ENCODE peak calls at places on chromosomes 13 and 19, in five cellular contexts. One of them, this sample, is unnamed.

GRCh38 chr19:45391346-45391745 is 13.5 kb downstream of the PPP1R13L start:
- DNase-seq in astrocyte of the spinal cord: no peak
- DNase-seq in left lung: no peak
- DNase-seq in GM20000: no peak
- DNase-seq in Peyer's patch: no peak
- DNase-seq in this sample: no peak

GRCh38 chr13:74047925-74048324 is 86.3 kb downstream of the KLF12 start:
- DNase-seq in astrocyte of the spinal cord: no peak
- DNase-seq in GM20000: no peak
- DNase-seq in left lung: no peak
- DNase-seq in Peyer's patch: no peak
- DNase-seq in this sample: no peak

GRCh38 chr13:40975441-40975840 is 43.7 kb downstream of the ELF1 start:
- DNase-seq in left lung: no peak
- DNase-seq in GM20000: no peak
- DNase-seq in Peyer's patch: no peak
- DNase-seq in astrocyte of the spinal cord: no peak
- DNase-seq in this sample: no peak

GRCh38 chr19:45659096-45659729 is 8.8 kb upstream of the GIPR start:
- DNase-seq in left lung: no peak
- DNase-seq in astrocyte of the spinal cord: no peak
- DNase-seq in Peyer's patch: no peak
- DNase-seq in GM20000: no peak
- DNase-seq in this sample: no peak

GRCh38 chr19:10295847-10296591 is 6.3 kb downstream of the ICAM5 start:
- DNase-seq in left lung: no peak
- DNase-seq in Peyer's patch: no peak
- DNase-seq in GM20000: no peak
- DNase-seq in astrocyte of the spinal cord: no peak
- DNase-seq in this sample: no peak

GRCh38 chr19:1189419-1189818 is 15.4 kb upstream of the SBNO2 start:
- DNase-seq in left lung: no peak
- DNase-seq in astrocyte of the spinal cord: no peak
- DNase-seq in GM20000: no peak
- DNase-seq in Peyer's patch: no peak
- DNase-seq in this sample: no peak

GRCh38 chr19:47093254-47093653 is 20.3 kb downstream of the ZC3H4 start:
- DNase-seq in GM20000: peak
- DNase-seq in astrocyte of the spinal cord: no peak
- DNase-seq in Peyer's patch: peak
- DNase-seq in left lung: no peak
- DNase-seq in this sample: no peak

GRCh38 chr19:49930483-49931011 is 1.2 kb upstream of the NUP62 start:
- DNase-seq in astrocyte of the spinal cord: no peak
- DNase-seq in GM20000: no peak
- DNase-seq in left lung: no peak
- DNase-seq in Peyer's patch: no peak
- DNase-seq in this sample: no peak

GRCh38 chr19:5423567-5424125 is 31.6 kb upstream of the ZNRF4 start:
- DNase-seq in astrocyte of the spinal cord: no peak
- DNase-seq in GM20000: no peak
- DNase-seq in Peyer's patch: no peak
- DNase-seq in left lung: no peak
- DNase-seq in this sample: no peak

GRCh38 chr13:41401371-41401770 is 56.0 kb upstream of the RGCC start:
- DNase-seq in Peyer's patch: no peak
- DNase-seq in astrocyte of the spinal cord: no peak
- DNase-seq in left lung: no peak
- DNase-seq in GM20000: no peak
- DNase-seq in this sample: no peak

GRCh38 chr13:107348471-107348870 is 780.5 kb upstream of the ARGLU1 start:
- DNase-seq in left lung: no peak
- DNase-seq in GM20000: no peak
- DNase-seq in Peyer's patch: no peak
- DNase-seq in astrocyte of the spinal cord: no peak
- DNase-seq in this sample: no peak

GRCh38 chr13:112651750-112652511 is 37.9 kb upstream of the ATP11A start:
- DNase-seq in GM20000: no peak
- DNase-seq in Peyer's patch: no peak
- DNase-seq in astrocyte of the spinal cord: no peak
- DNase-seq in left lung: no peak
- DNase-seq in this sample: no peak

GRCh38 chr13:100645382-100645781 is 29.2 kb downstream of the TMTC4 start:
- DNase-seq in GM20000: no peak
- DNase-seq in left lung: no peak
- DNase-seq in astrocyte of the spinal cord: no peak
- DNase-seq in Peyer's patch: no peak
- DNase-seq in this sample: no peak

GRCh38 chr13:103145476-103145875 is 79.3 kb upstream of the SLC10A2 start:
- DNase-seq in astrocyte of the spinal cord: no peak
- DNase-seq in GM20000: no peak
- DNase-seq in left lung: no peak
- DNase-seq in Peyer's patch: no peak
- DNase-seq in this sample: no peak

GRCh38 chr13:103134271-103134670 is 68.1 kb upstream of the SLC10A2 start:
- DNase-seq in astrocyte of the spinal cord: no peak
- DNase-seq in Peyer's patch: no peak
- DNase-seq in left lung: no peak
- DNase-seq in GM20000: peak
- DNase-seq in this sample: no peak

GRCh38 chr13:103142091-103142594 is 75.9 kb upstream of the SLC10A2 start:
- DNase-seq in left lung: no peak
- DNase-seq in astrocyte of the spinal cord: no peak
- DNase-seq in GM20000: no peak
- DNase-seq in Peyer's patch: no peak
- DNase-seq in this sample: no peak

GRCh38 chr13:103140001-103140671 is 73.9 kb upstream of the SLC10A2 start:
- DNase-seq in GM20000: peak
- DNase-seq in left lung: no peak
- DNase-seq in astrocyte of the spinal cord: peak
- DNase-seq in Peyer's patch: no peak
- DNase-seq in this sample: peak
- TF ChIP-seq CTCF in GM20000: peak
- TF ChIP-seq CTCF in left lung: no peak
- TF ChIP-seq CTCF in astrocyte of the spinal cord: peak
- TF ChIP-seq CTCF in Peyer's patch: peak
- TF ChIP-seq CTCF in this sample: peak

GRCh38 chr19:8250596-8250995 is 41.4 kb downstream of the CERS4 start:
- DNase-seq in astrocyte of the spinal cord: no peak
- DNase-seq in left lung: no peak
- DNase-seq in Peyer's patch: no peak
- DNase-seq in GM20000: no peak
- DNase-seq in this sample: no peak

GRCh38 chr19:8253678-8254077 is 44.5 kb downstream of the CERS4 start:
- DNase-seq in Peyer's patch: no peak
- DNase-seq in GM20000: no peak
- DNase-seq in astrocyte of the spinal cord: no peak
- DNase-seq in left lung: no peak
- DNase-seq in this sample: no peak

GRCh38 chr19:8252922-8253589 is 43.9 kb downstream of the CERS4 start:
- DNase-seq in GM20000: peak
- DNase-seq in left lung: peak
- DNase-seq in astrocyte of the spinal cord: peak
- DNase-seq in Peyer's patch: peak
- DNase-seq in this sample: peak

GRCh38 chr19:8248348-8249328 is 39.5 kb downstream of the CERS4 start:
- DNase-seq in GM20000: no peak
- DNase-seq in left lung: no peak
- DNase-seq in Peyer's patch: no peak
- DNase-seq in astrocyte of the spinal cord: no peak
- DNase-seq in this sample: no peak

DNA sequence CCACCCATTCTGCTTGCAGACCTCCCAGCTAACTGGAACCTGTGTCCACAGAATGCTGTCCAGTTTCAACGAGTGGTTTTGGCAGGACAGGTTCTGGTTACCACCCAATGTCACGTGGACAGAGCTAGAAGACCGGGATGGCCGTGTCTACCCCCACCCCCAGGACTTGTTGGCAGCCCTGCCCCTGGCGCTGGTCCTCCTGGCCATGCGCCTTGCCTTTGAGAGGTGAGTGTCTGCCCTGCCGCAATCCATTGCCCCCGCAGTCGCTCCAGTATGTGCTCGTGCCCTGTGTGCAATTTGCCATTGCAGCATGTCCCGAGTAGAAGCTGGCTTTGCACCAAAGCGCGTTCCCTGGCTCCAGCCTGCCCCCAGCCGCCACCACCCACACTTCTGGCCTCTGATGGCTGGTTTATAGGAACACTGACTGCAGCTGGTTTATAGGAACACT is 41.9 kb downstream of the CERS4 start:
- DNase-seq in left lung: peak
- DNase-seq in astrocyte of the spinal cord: no peak
- DNase-seq in GM20000: no peak
- DNase-seq in Peyer's patch: no peak
- DNase-seq in this sample: no peak
- TF ChIP-seq CTCF in left lung: no peak
- TF ChIP-seq CTCF in astrocyte of the spinal cord: no peak
- TF ChIP-seq CTCF in GM20000: no peak
- TF ChIP-seq CTCF in Peyer's patch: no peak
- TF ChIP-seq CTCF in this sample: no peak

DNA sequence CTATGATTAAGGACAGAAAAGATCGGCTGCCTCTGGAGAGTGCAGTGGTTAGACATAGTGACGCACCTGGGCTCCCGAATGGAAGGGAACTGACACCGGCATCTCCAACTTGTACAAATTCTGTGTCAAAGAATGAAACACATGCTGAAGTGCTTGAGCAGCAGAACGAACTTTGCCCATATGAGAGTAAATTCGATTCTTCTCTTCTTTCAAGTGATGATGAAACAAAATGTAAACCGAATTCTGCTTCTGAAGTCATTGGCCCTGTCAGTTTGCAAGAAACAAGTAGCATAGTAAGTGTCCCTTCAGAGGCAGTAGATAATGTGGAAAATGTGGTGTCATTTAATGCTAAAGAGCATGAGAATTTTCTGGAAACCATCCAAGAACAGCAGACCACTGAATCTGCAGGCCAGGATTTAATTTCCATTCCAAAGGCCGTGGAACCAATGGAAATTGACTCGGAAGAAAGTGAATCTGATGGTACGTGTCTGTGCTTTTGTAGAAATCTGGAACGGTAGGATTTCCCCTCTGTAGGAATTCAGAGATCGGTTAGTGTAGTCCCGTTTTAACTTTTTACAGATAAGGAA is 16.9 kb downstream of the ERCC5 start:
- DNase-seq in Peyer's patch: no peak
- DNase-seq in GM20000: no peak
- DNase-seq in astrocyte of the spinal cord: no peak
- DNase-seq in left lung: no peak
- DNase-seq in this sample: no peak
- TF ChIP-seq CTCF in Peyer's patch: no peak
- TF ChIP-seq CTCF in GM20000: no peak
- TF ChIP-seq CTCF in astrocyte of the spinal cord: no peak
- TF ChIP-seq CTCF in left lung: no peak
- TF ChIP-seq CTCF in this sample: no peak

GRCh38 chr19:29563688-29564087 is 37.9 kb downstream of the VSTM2B start:
- DNase-seq in left lung: no peak
- DNase-seq in GM20000: no peak
- DNase-seq in Peyer's patch: no peak
- DNase-seq in astrocyte of the spinal cord: no peak
- DNase-seq in this sample: no peak
- TF ChIP-seq CTCF in left lung: no peak
- TF ChIP-seq CTCF in GM20000: no peak
- TF ChIP-seq CTCF in Peyer's patch: no peak
- TF ChIP-seq CTCF in astrocyte of the spinal cord: no peak
- TF ChIP-seq CTCF in this sample: no peak